ENCODE peak calls at places on chromosomes 6 and 20, in four cellular contexts. T is WERI-Rb-1, H is pancreas, B is tibial nerve. J is an unnamed sample.

GRCh38 chr6:17938885-17939284 is 48.5 kb downstream of the KIF13A start:
- DNase-seq in T (no peak), H (no peak), B (no peak), J (no peak)

GRCh38 chr20:34834459-34834893 is 9.0 kb upstream of the NCOA6 start:
- DNase-seq in T (no peak), H (no peak), B (no peak), J (peak)

GRCh38 chr6:225121-225721 is 67.1 kb upstream of the DUSP22 start:
- DNase-seq in T (no peak), H (no peak), B (no peak), J (no peak)

GRCh38 chr20:16624106-16624505 is 50.9 kb upstream of the KIF16B start:
- DNase-seq in T (no peak), H (no peak), B (no peak), J (no peak)

GRCh38 chr20:58112017-58112781 is 116.3 kb downstream of the ANKRD60 start:
- DNase-seq in T (no peak), H (no peak), B (no peak), J (no peak)

GRCh38 chr6:109693128-109693527 is 2.0 kb downstream of the FIG4 start:
- DNase-seq in T (no peak), H (no peak), B (no peak), J (no peak)

GRCh38 chr6:16681260-16681873 is 79.9 kb downstream of the ATXN1 start:
- DNase-seq in T (no peak), H (no peak), B (no peak), J (no peak)

GRCh38 chr6:81003156-81003555 is 749.3 kb downstream of the TENT5A start:
- DNase-seq in T (no peak), H (no peak), B (no peak), J (no peak)

GRCh38 chr20:23995905-23996666 is 7.5 kb upstream of the GGTLC1 start:
- DNase-seq in T (peak), H (peak), B (peak), J (peak)

DNA sequence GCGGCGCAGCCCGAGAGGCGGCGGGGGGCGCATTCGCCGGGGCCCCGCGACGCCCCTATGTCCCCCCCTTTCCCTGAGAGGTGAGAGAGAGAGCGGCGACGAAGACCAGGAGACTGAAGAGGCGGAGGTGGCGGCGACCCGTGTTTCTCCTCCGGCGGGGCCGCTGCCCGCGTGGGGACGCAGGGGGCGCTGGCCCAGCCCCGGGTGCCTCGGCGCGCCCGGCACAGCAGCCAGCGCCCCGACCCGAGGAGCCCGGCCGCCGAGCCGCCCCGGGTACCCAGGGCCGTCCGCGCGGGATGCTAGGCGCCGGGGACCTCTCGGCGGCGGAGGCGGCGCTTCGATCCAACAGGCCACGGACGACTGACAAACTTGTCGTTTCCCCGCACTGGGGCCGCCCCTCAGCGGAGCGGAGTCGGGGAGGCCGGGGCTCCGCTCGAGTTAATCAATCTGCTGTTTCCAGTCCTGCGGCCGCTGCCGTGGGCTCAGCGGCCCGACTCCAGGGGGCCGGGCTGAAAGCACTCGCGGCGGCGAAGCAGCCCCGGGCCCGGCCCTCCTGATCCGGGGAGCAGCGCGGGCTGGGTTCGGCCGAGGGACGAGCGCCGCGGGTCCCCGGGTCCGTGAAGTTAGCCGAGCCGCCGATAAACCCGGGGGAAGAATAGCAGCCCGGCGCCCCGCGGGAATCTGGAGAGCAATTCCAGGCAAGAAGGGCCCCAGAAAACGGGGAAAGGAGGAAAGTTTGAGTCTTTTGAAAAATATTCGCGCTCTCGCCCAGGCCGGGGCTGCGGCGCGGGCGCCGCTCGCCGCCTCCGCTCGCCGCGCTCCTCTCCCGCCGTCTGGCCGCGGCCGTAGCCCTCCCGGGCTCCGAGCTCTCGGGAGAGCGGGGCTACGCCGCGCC is 595 bp downstream of the MDGA1 start:
- DNase-seq in T (no peak), H (no peak), B (peak), J (no peak)
- TF ChIP-seq CTCF in T (peak), H (no peak), B (peak), J (no peak)

GRCh38 chr6:131998255-131998982 is 47.2 kb upstream of the CCN2 start:
- DNase-seq in T (no peak), H (no peak), B (no peak), J (no peak)

GRCh38 chr6:131997450-131998153 is 46.4 kb upstream of the CCN2 start:
- DNase-seq in T (no peak), H (no peak), B (no peak), J (no peak)

GRCh38 chr6:132003516-132004178 is 52.5 kb upstream of the CCN2 start:
- DNase-seq in T (no peak), H (no peak), B (no peak), J (no peak)

GRCh38 chr6:131999545-132000146 is 48.5 kb upstream of the CCN2 start:
- DNase-seq in T (no peak), H (no peak), B (no peak), J (no peak)

DNA sequence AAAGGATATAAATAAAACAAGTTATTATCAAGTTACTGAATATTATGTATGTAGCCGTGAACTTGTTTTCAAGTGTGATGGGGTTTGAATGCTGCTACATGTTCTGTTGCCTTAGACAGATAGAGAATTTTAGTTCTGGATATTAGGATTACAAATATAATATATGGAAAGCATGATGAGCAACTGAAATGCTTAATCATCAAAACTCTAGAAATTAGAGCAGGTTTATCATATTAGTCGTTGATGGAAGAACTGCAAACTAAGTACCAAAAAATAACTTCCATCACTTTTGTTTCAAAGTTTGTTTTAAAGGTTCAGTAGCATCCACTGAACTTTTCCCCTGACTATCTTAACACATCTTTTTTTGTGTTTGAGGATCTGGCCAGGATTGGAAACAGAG is 49.1 kb upstream of the CCN2 start:
- DNase-seq in T (no peak), H (no peak), B (no peak), J (no peak)
- TF ChIP-seq CTCF in T (no peak), H (no peak), B (no peak), J (no peak)

GRCh38 chr20:63864545-63864977 is 509 bp upstream of the TPD52L2 start:
- DNase-seq in T (no peak), H (no peak), B (no peak), J (no peak)
- TF ChIP-seq CTCF in T (no peak), H (no peak), B (no peak), J (no peak)

GRCh38 chr6:169926617-169927417 is 175.4 kb downstream of the ERMARD start:
- DNase-seq in T (no peak), H (no peak), B (no peak), J (no peak)
- TF ChIP-seq CTCF in T (no peak), H (no peak), B (no peak), J (no peak)

DNA sequence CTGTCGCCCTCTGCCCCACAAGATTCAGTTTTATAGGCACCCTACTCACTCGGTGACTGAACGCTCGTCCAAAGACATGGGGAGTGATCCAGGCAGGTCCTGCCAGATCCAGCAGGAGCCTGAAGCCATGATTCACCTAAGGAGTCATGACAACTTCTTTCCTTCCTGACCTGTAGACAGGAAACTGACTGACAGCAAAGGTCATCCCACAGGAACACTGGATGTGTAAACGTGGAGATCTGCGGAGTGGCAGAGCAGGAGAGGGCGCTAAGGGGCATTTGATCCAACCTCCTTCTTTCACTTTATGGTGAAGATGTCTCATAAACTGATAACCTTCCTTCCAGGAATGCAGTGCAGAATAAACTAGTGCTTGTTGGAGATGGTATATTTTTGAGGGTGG is 192.2 kb downstream of the GJA10 start:
- DNase-seq in T (no peak), H (no peak), B (no peak), J (no peak)
- TF ChIP-seq CTCF in T (peak), H (no peak), B (no peak), J (no peak)

J was measured in mesothelial cell of epicardium.